ENCODE peak calls at places on chromosome 16, in seven cellular contexts. One of them, this sample, is unnamed.
A peak's percentile ranks its signal among the peaks of the same experiment; 100 is the strongest.

GRCh38 chr16:85555549-85556455 is 57.3 kb upstream of the GSE1 start:
- DNase-seq in heart left ventricle: peak; percentile 35
- DNase-seq in mesenchymal stem cell: peak; percentile 89
- DNase-seq in pancreas: no peak
- DNase-seq in stomach: peak; percentile 55
- DNase-seq in fibroblast of lung: no peak
- DNase-seq in upper lobe of right lung: peak; percentile 75
- DNase-seq in this sample: peak; percentile 70

GRCh38 chr16:64240586-64240985 is 881.3 kb downstream of the CDH11 start:
- DNase-seq in heart left ventricle: no peak
- DNase-seq in mesenchymal stem cell: no peak
- DNase-seq in pancreas: no peak
- DNase-seq in stomach: no peak
- DNase-seq in fibroblast of lung: no peak
- DNase-seq in upper lobe of right lung: no peak
- DNase-seq in this sample: no peak

GRCh38 chr16:23052908-23053580 is 96.2 kb downstream of the USP31 start:
- DNase-seq in heart left ventricle: no peak
- DNase-seq in mesenchymal stem cell: no peak
- DNase-seq in pancreas: no peak
- DNase-seq in stomach: no peak
- DNase-seq in fibroblast of lung: no peak
- DNase-seq in upper lobe of right lung: no peak
- DNase-seq in this sample: no peak

GRCh38 chr16:11389631-11390565 is 44.6 kb downstream of the RMI2 start:
- DNase-seq in heart left ventricle: peak; percentile 13
- DNase-seq in mesenchymal stem cell: no peak
- DNase-seq in pancreas: peak; percentile 51
- DNase-seq in stomach: no peak
- DNase-seq in fibroblast of lung: no peak
- DNase-seq in upper lobe of right lung: no peak
- DNase-seq in this sample: no peak

GRCh38 chr16:87133112-87133850 is 183.9 kb downstream of the C16orf95 start:
- DNase-seq in heart left ventricle: no peak
- DNase-seq in mesenchymal stem cell: no peak
- DNase-seq in pancreas: no peak
- DNase-seq in stomach: no peak
- DNase-seq in fibroblast of lung: no peak
- DNase-seq in upper lobe of right lung: peak; percentile 38
- DNase-seq in this sample: no peak

GRCh38 chr16:73116576-73116975 is 68.6 kb upstream of the ZFHX3 start:
- DNase-seq in heart left ventricle: no peak
- DNase-seq in mesenchymal stem cell: no peak
- DNase-seq in pancreas: no peak
- DNase-seq in stomach: no peak
- DNase-seq in fibroblast of lung: no peak
- DNase-seq in upper lobe of right lung: no peak
- DNase-seq in this sample: no peak

GRCh38 chr16:27275394-27275793 is 6.8 kb upstream of the NSMCE1 start:
- DNase-seq in heart left ventricle: no peak
- DNase-seq in mesenchymal stem cell: no peak
- DNase-seq in pancreas: no peak
- DNase-seq in stomach: no peak
- DNase-seq in fibroblast of lung: no peak
- DNase-seq in upper lobe of right lung: no peak
- DNase-seq in this sample: no peak

GRCh38 chr16:84132527-84133285 is 12.3 kb downstream of the HSDL1 start:
- DNase-seq in heart left ventricle: no peak
- DNase-seq in mesenchymal stem cell: no peak
- DNase-seq in pancreas: no peak
- DNase-seq in stomach: no peak
- DNase-seq in fibroblast of lung: no peak
- DNase-seq in upper lobe of right lung: no peak
- DNase-seq in this sample: no peak

GRCh38 chr16:30948956-30949654 is at the start of gene ORAI3:
- DNase-seq in heart left ventricle: peak; percentile 88
- DNase-seq in mesenchymal stem cell: peak; percentile 82
- DNase-seq in pancreas: peak; percentile 87
- DNase-seq in stomach: peak; percentile 77
- DNase-seq in fibroblast of lung: peak; percentile 63
- DNase-seq in upper lobe of right lung: peak; percentile 91
- DNase-seq in this sample: peak; percentile 65

GRCh38 chr16:12262454-12263180 is 286.1 kb downstream of the SNX29 start:
- DNase-seq in heart left ventricle: peak; percentile 36
- DNase-seq in mesenchymal stem cell: no peak
- DNase-seq in pancreas: no peak
- DNase-seq in stomach: peak; percentile 44
- DNase-seq in fibroblast of lung: peak; percentile 36
- DNase-seq in upper lobe of right lung: no peak
- DNase-seq in this sample: peak; percentile 77

GRCh38 chr16:23079683-23080221 is 69.5 kb downstream of the USP31 start:
- DNase-seq in heart left ventricle: no peak
- DNase-seq in mesenchymal stem cell: no peak
- DNase-seq in pancreas: no peak
- DNase-seq in stomach: no peak
- DNase-seq in fibroblast of lung: no peak
- DNase-seq in upper lobe of right lung: no peak
- DNase-seq in this sample: peak; percentile 7

GRCh38 chr16:4371481-4372314 is at the start of gene VASN:
- DNase-seq in heart left ventricle: peak; percentile 88
- DNase-seq in mesenchymal stem cell: peak; percentile 88
- DNase-seq in pancreas: peak; percentile 94
- DNase-seq in stomach: peak; percentile 88
- DNase-seq in fibroblast of lung: peak; percentile 75
- DNase-seq in upper lobe of right lung: peak; percentile 91
- DNase-seq in this sample: peak; percentile 64

GRCh38 chr16:49472598-49472997 is 99.0 kb downstream of the C16orf78 start:
- DNase-seq in heart left ventricle: peak; percentile 11
- DNase-seq in mesenchymal stem cell: no peak
- DNase-seq in pancreas: peak; percentile 26
- DNase-seq in stomach: peak; percentile 18
- DNase-seq in fibroblast of lung: no peak
- DNase-seq in upper lobe of right lung: peak; percentile 44
- DNase-seq in this sample: no peak

GRCh38 chr16:84881702-84882521 is 62.1 kb downstream of the CRISPLD2 start:
- DNase-seq in heart left ventricle: peak; percentile 48
- DNase-seq in mesenchymal stem cell: peak; percentile 93
- DNase-seq in pancreas: no peak
- DNase-seq in stomach: no peak
- DNase-seq in fibroblast of lung: peak; percentile 95
- DNase-seq in upper lobe of right lung: no peak
- DNase-seq in this sample: no peak

GRCh38 chr16:4499196-4499555 is 23.0 kb downstream of the HMOX2 start:
- DNase-seq in heart left ventricle: no peak
- DNase-seq in mesenchymal stem cell: no peak
- DNase-seq in pancreas: no peak
- DNase-seq in stomach: no peak
- DNase-seq in fibroblast of lung: no peak
- DNase-seq in upper lobe of right lung: no peak
- DNase-seq in this sample: no peak

GRCh38 chr16:85537795-85538401 is 75.2 kb upstream of the GSE1 start:
- DNase-seq in heart left ventricle: no peak
- DNase-seq in mesenchymal stem cell: no peak
- DNase-seq in pancreas: no peak
- DNase-seq in stomach: no peak
- DNase-seq in fibroblast of lung: no peak
- DNase-seq in upper lobe of right lung: no peak
- DNase-seq in this sample: peak; percentile 64

GRCh38 chr16:25959216-25959615 is 267.5 kb downstream of the HS3ST4 start:
- DNase-seq in heart left ventricle: no peak
- DNase-seq in mesenchymal stem cell: no peak
- DNase-seq in pancreas: no peak
- DNase-seq in stomach: no peak
- DNase-seq in fibroblast of lung: no peak
- DNase-seq in upper lobe of right lung: no peak
- DNase-seq in this sample: peak; percentile 24

GRCh38 chr16:55322327-55322726 is 1.7 kb upstream of the IRX6 start:
- DNase-seq in heart left ventricle: no peak
- DNase-seq in mesenchymal stem cell: no peak
- DNase-seq in pancreas: no peak
- DNase-seq in stomach: no peak
- DNase-seq in fibroblast of lung: no peak
- DNase-seq in upper lobe of right lung: no peak
- DNase-seq in this sample: no peak

GRCh38 chr16:68280160-68280559 is 15.8 kb downstream of the SLC7A6 start:
- DNase-seq in heart left ventricle: no peak
- DNase-seq in mesenchymal stem cell: no peak
- DNase-seq in pancreas: no peak
- DNase-seq in stomach: no peak
- DNase-seq in fibroblast of lung: no peak
- DNase-seq in upper lobe of right lung: no peak
- DNase-seq in this sample: no peak
- H3K4me1 ChIP-seq in heart left ventricle: peaks cover 65% of the 10 kb centered on the region
- H3K4me1 ChIP-seq in mesenchymal stem cell: no peaks in the 10 kb centered on the region
- H3K4me1 ChIP-seq in pancreas: no peaks in the 10 kb centered on the region
- H3K4me1 ChIP-seq in stomach: peaks cover 6% of the 10 kb centered on the region
- H3K4me1 ChIP-seq in fibroblast of lung: no peaks in the 10 kb centered on the region
- H3K4me1 ChIP-seq in upper lobe of right lung: peaks cover 38% of the 10 kb centered on the region
- H3K4me1 ChIP-seq in this sample: peaks cover 4% of the 10 kb centered on the region

GRCh38 chr16:81706327-81707295 is 72.5 kb upstream of the PLCG2 start:
- DNase-seq in heart left ventricle: no peak
- DNase-seq in mesenchymal stem cell: no peak
- DNase-seq in pancreas: no peak
- DNase-seq in stomach: no peak
- DNase-seq in fibroblast of lung: no peak
- DNase-seq in upper lobe of right lung: peak; percentile 54
- DNase-seq in this sample: no peak

GRCh38 chr16:81709369-81709900 is 69.7 kb upstream of the PLCG2 start:
- DNase-seq in heart left ventricle: no peak
- DNase-seq in mesenchymal stem cell: no peak
- DNase-seq in pancreas: no peak
- DNase-seq in stomach: no peak
- DNase-seq in fibroblast of lung: no peak
- DNase-seq in upper lobe of right lung: peak; percentile 54
- DNase-seq in this sample: no peak

GRCh38 chr16:81705261-81705660 is 73.8 kb upstream of the PLCG2 start:
- DNase-seq in heart left ventricle: no peak
- DNase-seq in mesenchymal stem cell: no peak
- DNase-seq in pancreas: no peak
- DNase-seq in stomach: no peak
- DNase-seq in fibroblast of lung: no peak
- DNase-seq in upper lobe of right lung: peak; percentile 54
- DNase-seq in this sample: no peak

GRCh38 chr16:81708459-81709368 is 70.4 kb upstream of the PLCG2 start:
- DNase-seq in heart left ventricle: no peak
- DNase-seq in mesenchymal stem cell: no peak
- DNase-seq in pancreas: peak; percentile 76
- DNase-seq in stomach: peak; percentile 54
- DNase-seq in fibroblast of lung: no peak
- DNase-seq in upper lobe of right lung: peak; percentile 64
- DNase-seq in this sample: no peak

DNA sequence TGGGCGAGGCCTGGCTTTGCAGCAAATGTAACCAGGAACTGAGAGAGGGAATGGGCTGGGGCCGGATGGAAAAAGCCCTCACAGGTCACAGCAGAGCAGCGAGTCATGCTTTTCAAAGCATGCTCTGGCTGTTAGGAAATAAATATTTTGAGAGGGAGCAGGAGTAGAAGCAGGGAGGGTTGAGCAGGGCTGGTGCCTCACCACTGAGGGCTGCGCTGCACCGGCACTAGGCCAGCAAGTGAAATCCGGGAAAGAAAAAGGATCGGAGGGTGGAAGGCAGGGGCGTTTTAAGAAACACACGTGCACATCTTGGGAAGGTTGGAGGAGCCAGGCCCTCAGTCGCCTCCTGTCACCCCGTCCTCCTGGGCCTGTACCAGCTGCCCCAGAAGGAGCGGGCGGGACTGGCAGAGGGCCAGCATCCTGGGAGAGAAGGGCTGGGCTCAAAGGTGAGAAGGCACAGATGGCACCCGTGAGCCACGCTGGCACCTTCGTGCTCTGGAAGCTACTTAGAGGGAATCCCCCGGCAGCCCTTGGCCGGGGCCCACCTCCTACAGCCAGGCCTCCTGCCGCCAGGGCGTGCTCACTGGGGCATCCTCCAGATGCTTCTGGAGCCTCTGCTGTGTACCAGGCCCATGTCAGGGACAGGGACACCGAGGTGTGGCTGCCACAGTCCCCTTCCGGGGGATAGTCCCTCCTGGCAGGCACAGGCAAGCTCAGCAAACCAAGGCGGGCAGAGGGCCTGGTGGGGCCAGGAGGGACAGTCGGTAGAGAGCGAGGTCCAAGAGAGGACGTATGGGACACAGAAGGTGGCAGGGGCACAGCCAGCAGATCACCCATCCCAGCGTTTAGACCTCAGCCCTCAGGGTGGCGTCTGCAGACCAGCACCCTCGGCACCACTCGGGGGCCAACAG is 71.4 kb upstream of the PLCG2 start:
- DNase-seq in heart left ventricle: no peak
- DNase-seq in mesenchymal stem cell: peak; percentile 66
- DNase-seq in pancreas: peak; percentile 89
- DNase-seq in stomach: peak; percentile 70
- DNase-seq in fibroblast of lung: peak; percentile 67
- DNase-seq in upper lobe of right lung: peak; percentile 67
- DNase-seq in this sample: peak; percentile 97
- H3K36me3 ChIP-seq in heart left ventricle: peaks cover 66% of the 10 kb centered on the region
- H3K36me3 ChIP-seq in mesenchymal stem cell: peaks cover 47% of the 10 kb centered on the region
- H3K36me3 ChIP-seq in pancreas: no peaks in the 10 kb centered on the region
- H3K36me3 ChIP-seq in stomach: peaks cover 32% of the 10 kb centered on the region
- H3K36me3 ChIP-seq in fibroblast of lung: peaks cover 4% of the 10 kb centered on the region
- H3K36me3 ChIP-seq in upper lobe of right lung: peaks cover 45% of the 10 kb centered on the region
- H3K36me3 ChIP-seq in this sample: peaks cover 13% of the 10 kb centered on the region

GRCh38 chr16:728131-728889 is 1.4 kb downstream of the HAGHL start:
- DNase-seq in heart left ventricle: peak; percentile 61
- DNase-seq in mesenchymal stem cell: peak; percentile 89
- DNase-seq in pancreas: peak; percentile 75
- DNase-seq in stomach: peak; percentile 69
- DNase-seq in fibroblast of lung: peak; percentile 76
- DNase-seq in upper lobe of right lung: peak; percentile 88
- DNase-seq in this sample: peak; percentile 50
- H3K27ac ChIP-seq in heart left ventricle: no peak overlapping the region
- H3K27ac ChIP-seq in mesenchymal stem cell: no peak overlapping the region
- H3K27ac ChIP-seq in pancreas: no peak overlapping the region
- H3K27ac ChIP-seq in stomach: peak overlapping the region; percentile 16
- H3K27ac ChIP-seq in fibroblast of lung: no peak overlapping the region
- H3K27ac ChIP-seq in upper lobe of right lung: no peak overlapping the region
- H3K27ac ChIP-seq in this sample: no peak overlapping the region

DNA sequence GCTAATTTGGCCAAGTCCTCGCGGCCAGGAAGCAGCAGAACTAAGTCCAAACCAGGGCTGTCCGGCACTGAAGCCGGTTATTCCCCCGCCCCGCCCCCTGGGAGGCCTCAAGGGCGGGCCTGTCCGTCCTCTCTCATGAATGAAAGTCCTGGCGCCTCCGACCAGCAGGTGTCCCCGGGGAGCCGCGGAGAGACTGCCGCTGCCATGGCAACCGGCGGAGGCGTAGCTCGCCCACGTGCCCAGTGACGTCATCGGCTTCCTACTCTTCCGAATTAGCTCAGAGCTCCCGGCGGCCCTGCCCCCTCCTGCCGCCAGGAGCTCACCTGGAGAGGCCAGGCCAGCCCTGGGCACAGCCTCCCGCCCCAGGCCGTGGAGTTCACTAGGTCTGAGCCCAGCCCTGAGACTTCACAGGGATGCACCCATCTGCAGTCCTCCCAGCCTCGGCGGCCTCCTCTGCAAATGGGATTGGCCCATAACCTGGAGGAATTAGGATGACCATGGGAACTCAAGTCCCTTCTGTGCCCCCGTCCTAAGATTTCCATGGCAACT is 1.3 kb downstream of the SPATA2L start:
- DNase-seq in heart left ventricle: peak; percentile 99
- DNase-seq in mesenchymal stem cell: peak; percentile 98
- DNase-seq in pancreas: peak; percentile 99
- DNase-seq in stomach: peak; percentile 100
- DNase-seq in fibroblast of lung: peak; percentile 98
- DNase-seq in upper lobe of right lung: peak; percentile 100
- DNase-seq in this sample: peak; percentile 99
- H3K4me1 ChIP-seq in heart left ventricle: peaks cover 23% of the 10 kb centered on the region
- H3K4me1 ChIP-seq in mesenchymal stem cell: peaks cover 36% of the 10 kb centered on the region
- H3K4me1 ChIP-seq in pancreas: peaks cover 7% of the 10 kb centered on the region
- H3K4me1 ChIP-seq in stomach: peaks cover 28% of the 10 kb centered on the region
- H3K4me1 ChIP-seq in fibroblast of lung: peaks cover 12% of the 10 kb centered on the region
- H3K4me1 ChIP-seq in upper lobe of right lung: peaks cover 14% of the 10 kb centered on the region
- H3K4me1 ChIP-seq in this sample: peaks cover 6% of the 10 kb centered on the region

GRCh38 chr16:57855188-57855587 is 52.9 kb upstream of the KIFC3 start:
- DNase-seq in heart left ventricle: no peak
- DNase-seq in mesenchymal stem cell: no peak
- DNase-seq in pancreas: no peak
- DNase-seq in stomach: no peak
- DNase-seq in fibroblast of lung: no peak
- DNase-seq in upper lobe of right lung: no peak
- DNase-seq in this sample: no peak
- H3K36me3 ChIP-seq in heart left ventricle: no peaks in the 10 kb centered on the region
- H3K36me3 ChIP-seq in mesenchymal stem cell: no peaks in the 10 kb centered on the region
- H3K36me3 ChIP-seq in pancreas: no peaks in the 10 kb centered on the region
- H3K36me3 ChIP-seq in stomach: no peaks in the 10 kb centered on the region
- H3K36me3 ChIP-seq in fibroblast of lung: no peaks in the 10 kb centered on the region
- H3K36me3 ChIP-seq in upper lobe of right lung: no peaks in the 10 kb centered on the region
- H3K36me3 ChIP-seq in this sample: no peaks in the 10 kb centered on the region

This sample was measured in small intestine.